ENCODE peak calls at places on chromosomes 7 and 10, in five cellular contexts. I is esophagus squamous epithelium, Z is GM12878, V is lung, B is stomach. M is an unnamed sample.
A peak's percentile ranks its signal among the peaks of the same experiment; 100 is the strongest.

GRCh38 chr10:101887762-101888161 is 44.2 kb upstream of the KCNIP2 start:
- DNase-seq in I (no peak), Z (no peak), V (no peak), B (no peak), M (no peak)

GRCh38 chr7:98223898-98224700 is 12.9 kb downstream of the BHLHA15 start:
- DNase-seq in I (no peak), Z (no peak), V (no peak), B (no peak), M (no peak)

GRCh38 chr7:130156140-130156539 is 49.1 kb downstream of the TMEM209 start:
- DNase-seq in I (no peak), Z (no peak), V (no peak), B (no peak), M (no peak)

GRCh38 chr7:34034728-34035127 is 129.4 kb downstream of the BMPER start:
- DNase-seq in I (no peak), Z (no peak), V (no peak), B (no peak), M (no peak)

GRCh38 chr7:151008511-151009323 is 15.6 kb downstream of the ATG9B start:
- DNase-seq in I (no peak), Z (peak; percentile 39), V (peak; percentile 59), B (no peak), M (peak; percentile 53)

GRCh38 chr7:131293018-131293417 is 34.7 kb upstream of the MKLN1 start:
- DNase-seq in I (no peak), Z (no peak), V (no peak), B (no peak), M (no peak)

GRCh38 chr10:100579691-100580090 is 43.9 kb downstream of the HIF1AN start:
- DNase-seq in I (no peak), Z (no peak), V (no peak), B (no peak), M (no peak)

GRCh38 chr10:113341138-113341537 is 211.7 kb upstream of the HABP2 start:
- DNase-seq in I (no peak), Z (no peak), V (no peak), B (no peak), M (no peak)

GRCh38 chr7:132899-133298 is 59.5 kb upstream of the FAM20C start:
- DNase-seq in I (no peak), Z (no peak), V (no peak), B (no peak), M (no peak)

GRCh38 chr10:24255907-24256306 is 47.0 kb downstream of the KIAA1217 start:
- DNase-seq in I (no peak), Z (no peak), V (no peak), B (no peak), M (no peak)

GRCh38 chr7:149370790-149371189 is 90.1 kb downstream of the ZNF777 start:
- DNase-seq in I (no peak), Z (no peak), V (no peak), B (no peak), M (no peak)

GRCh38 chr7:75604408-75604807 is 112.3 kb downstream of the SPDYE5 start:
- DNase-seq in I (no peak), Z (no peak), V (no peak), B (no peak), M (no peak)

GRCh38 chr7:44385384-44386138 is 60.2 kb upstream of the CAMK2B start:
- DNase-seq in I (no peak), Z (no peak), V (peak; percentile 26), B (peak; percentile 22), M (no peak)
- H3K4me1 ChIP-seq in I (no peaks in the 10 kb centered on the region), Z (no peaks in the 10 kb centered on the region), V (no peaks in the 10 kb centered on the region), B (no peaks in the 10 kb centered on the region), M (no peaks in the 10 kb centered on the region)

GRCh38 chr7:18521236-18521589 is 25.7 kb downstream of the HDAC9 start:
- DNase-seq in I (no peak), Z (no peak), V (no peak), B (no peak), M (no peak)
- H3K4me3 ChIP-seq in I (no peak overlapping the region), Z (no peak overlapping the region), V (no peak overlapping the region), B (no peak overlapping the region), M (no peak overlapping the region)

GRCh38 chr7:80133361-80134104 is 1.1 kb upstream of the GNAI1 start:
- DNase-seq in I (no peak), Z (no peak), V (no peak), B (no peak), M (no peak)
- H3K27ac ChIP-seq in I (peak overlapping the region; percentile 93), Z (no peak overlapping the region), V (no peak overlapping the region), B (peak overlapping the region; percentile 56), M (no peak overlapping the region)

DNA sequence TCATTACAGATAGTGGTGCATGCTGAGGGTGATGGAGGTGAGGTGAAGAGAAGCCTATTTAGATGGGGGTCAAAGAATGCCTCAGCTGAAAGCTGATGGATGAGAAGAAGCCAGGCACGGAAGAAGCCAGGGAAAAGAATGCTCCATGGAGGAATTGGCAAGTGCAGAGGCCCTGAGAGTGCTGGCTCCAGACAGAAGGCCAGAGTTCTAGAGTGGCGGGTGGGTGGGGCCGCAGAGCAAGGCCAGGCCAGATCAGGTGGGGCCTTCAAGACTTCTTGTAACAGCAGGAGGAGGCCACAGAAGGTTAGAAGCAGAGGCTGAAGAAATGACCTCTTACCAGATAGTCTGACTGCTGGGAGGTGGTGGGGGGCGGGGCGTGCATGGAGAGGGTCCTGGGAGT is 7.3 kb downstream of the EEPD1 start:
- DNase-seq in I (no peak), Z (no peak), V (no peak), B (no peak), M (peak; percentile 34)
- H3K4me1 ChIP-seq in I (peaks cover 70% of the 10 kb centered on the region), Z (no peaks in the 10 kb centered on the region), V (peaks cover 10% of the 10 kb centered on the region), B (peaks cover 37% of the 10 kb centered on the region), M (peaks cover 16% of the 10 kb centered on the region)

M was measured in small intestine.